ENCODE peak calls at places on chromosomes 11 and 22, in nine cellular contexts. One of them, this sample, is unnamed.

GRCh38 chr11:93845181-93846092 is 5.0 kb downstream of the VSTM5 start:
- DNase-seq in uterus: no peak
- DNase-seq in spleen: no peak
- DNase-seq in tibial nerve: no peak
- DNase-seq in prostate gland: no peak
- DNase-seq in right lobe of liver: no peak
- DNase-seq in ovary: no peak
- DNase-seq in stomach: no peak
- DNase-seq in adrenal gland: no peak
- DNase-seq in this sample: no peak

GRCh38 chr11:102933627-102934026 is 21.9 kb downstream of the MMP13 start:
- DNase-seq in uterus: no peak
- DNase-seq in spleen: no peak
- DNase-seq in tibial nerve: no peak
- DNase-seq in prostate gland: no peak
- DNase-seq in right lobe of liver: no peak
- DNase-seq in ovary: no peak
- DNase-seq in stomach: no peak
- DNase-seq in adrenal gland: no peak
- DNase-seq in this sample: no peak

GRCh38 chr11:60169264-60169915 is 13.5 kb downstream of the MS4A6A start:
- DNase-seq in uterus: no peak
- DNase-seq in spleen: no peak
- DNase-seq in tibial nerve: no peak
- DNase-seq in prostate gland: no peak
- DNase-seq in right lobe of liver: no peak
- DNase-seq in ovary: no peak
- DNase-seq in stomach: peak; percentile 54
- DNase-seq in adrenal gland: no peak
- DNase-seq in this sample: peak; percentile 31

GRCh38 chr22:49294656-49295464 is 532.8 kb downstream of the BRD1 start:
- DNase-seq in uterus: no peak
- DNase-seq in spleen: peak; percentile 48
- DNase-seq in tibial nerve: no peak
- DNase-seq in prostate gland: no peak
- DNase-seq in right lobe of liver: no peak
- DNase-seq in ovary: no peak
- DNase-seq in stomach: peak; percentile 16
- DNase-seq in adrenal gland: no peak
- DNase-seq in this sample: peak; percentile 4

GRCh38 chr11:88695701-88696414 is 358.3 kb upstream of the CTSC start:
- DNase-seq in uterus: no peak
- DNase-seq in spleen: no peak
- DNase-seq in tibial nerve: no peak
- DNase-seq in prostate gland: no peak
- DNase-seq in right lobe of liver: no peak
- DNase-seq in ovary: no peak
- DNase-seq in stomach: no peak
- DNase-seq in adrenal gland: no peak
- DNase-seq in this sample: no peak

GRCh38 chr22:48393041-48393370 is 1434.7 kb downstream of the BRD1 start:
- DNase-seq in uterus: no peak
- DNase-seq in spleen: no peak
- DNase-seq in tibial nerve: no peak
- DNase-seq in prostate gland: no peak
- DNase-seq in right lobe of liver: no peak
- DNase-seq in ovary: no peak
- DNase-seq in stomach: no peak
- DNase-seq in adrenal gland: no peak
- DNase-seq in this sample: peak; percentile 35

GRCh38 chr11:73995731-73996130 is 13.1 kb upstream of the UCP2 start:
- DNase-seq in uterus: no peak
- DNase-seq in spleen: no peak
- DNase-seq in tibial nerve: no peak
- DNase-seq in prostate gland: no peak
- DNase-seq in right lobe of liver: no peak
- DNase-seq in ovary: no peak
- DNase-seq in stomach: no peak
- DNase-seq in adrenal gland: no peak
- DNase-seq in this sample: no peak

GRCh38 chr22:39514373-39514973 is 5.9 kb upstream of the ATF4 start:
- DNase-seq in uterus: peak; percentile 49
- DNase-seq in spleen: no peak
- DNase-seq in tibial nerve: peak; percentile 72
- DNase-seq in prostate gland: no peak
- DNase-seq in right lobe of liver: peak; percentile 56
- DNase-seq in ovary: peak; percentile 73
- DNase-seq in stomach: peak; percentile 71
- DNase-seq in adrenal gland: peak; percentile 58
- DNase-seq in this sample: peak; percentile 80

GRCh38 chr11:66624450-66624849 is 8.0 kb downstream of the RBM14 start:
- DNase-seq in uterus: no peak
- DNase-seq in spleen: no peak
- DNase-seq in tibial nerve: no peak
- DNase-seq in prostate gland: no peak
- DNase-seq in right lobe of liver: no peak
- DNase-seq in ovary: no peak
- DNase-seq in stomach: no peak
- DNase-seq in adrenal gland: no peak
- DNase-seq in this sample: no peak

GRCh38 chr11:66625752-66626149 is 9.3 kb downstream of the RBM14 start:
- DNase-seq in uterus: no peak
- DNase-seq in spleen: no peak
- DNase-seq in tibial nerve: no peak
- DNase-seq in prostate gland: no peak
- DNase-seq in right lobe of liver: no peak
- DNase-seq in ovary: no peak
- DNase-seq in stomach: no peak
- DNase-seq in adrenal gland: no peak
- DNase-seq in this sample: no peak

GRCh38 chr11:66626382-66626781 is 10.0 kb downstream of the RBM14 start:
- DNase-seq in uterus: no peak
- DNase-seq in spleen: no peak
- DNase-seq in tibial nerve: no peak
- DNase-seq in prostate gland: no peak
- DNase-seq in right lobe of liver: no peak
- DNase-seq in ovary: no peak
- DNase-seq in stomach: no peak
- DNase-seq in adrenal gland: no peak
- DNase-seq in this sample: no peak

GRCh38 chr11:66626926-66627325 is 10.5 kb downstream of the RBM14 start:
- DNase-seq in uterus: no peak
- DNase-seq in spleen: no peak
- DNase-seq in tibial nerve: no peak
- DNase-seq in prostate gland: no peak
- DNase-seq in right lobe of liver: no peak
- DNase-seq in ovary: no peak
- DNase-seq in stomach: no peak
- DNase-seq in adrenal gland: peak; percentile 38
- DNase-seq in this sample: no peak

DNA sequence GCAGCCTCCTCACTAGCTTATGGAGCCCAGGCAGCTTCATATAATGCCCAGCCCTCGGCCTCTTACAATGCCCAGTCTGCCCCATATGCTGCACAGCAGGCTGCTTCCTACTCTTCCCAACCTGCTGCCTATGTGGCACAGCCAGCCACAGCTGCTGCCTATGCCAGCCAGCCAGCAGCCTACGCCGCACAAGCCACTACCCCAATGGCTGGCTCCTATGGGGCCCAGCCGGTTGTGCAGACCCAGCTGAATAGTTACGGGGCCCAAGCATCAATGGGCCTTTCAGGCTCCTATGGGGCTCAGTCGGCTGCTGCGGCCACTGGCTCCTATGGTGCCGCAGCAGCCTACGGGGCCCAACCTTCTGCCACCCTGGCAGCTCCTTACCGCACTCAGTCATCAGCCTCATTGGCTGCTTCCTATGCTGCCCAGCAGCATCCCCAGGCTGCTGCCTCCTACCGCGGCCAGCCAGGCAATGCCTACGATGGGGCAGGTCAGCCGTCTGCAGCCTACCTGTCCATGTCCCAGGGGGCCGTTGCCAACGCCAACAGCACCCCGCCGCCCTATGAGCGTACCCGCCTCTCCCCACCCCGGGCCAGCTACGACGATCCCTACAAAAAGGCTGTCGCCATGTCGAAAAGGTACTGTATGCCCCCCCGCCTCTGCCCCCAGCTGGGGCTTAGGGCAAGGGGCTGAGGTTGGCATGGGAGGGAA is 8.8 kb downstream of the RBM14 start:
- DNase-seq in uterus: no peak
- DNase-seq in spleen: no peak
- DNase-seq in tibial nerve: no peak
- DNase-seq in prostate gland: no peak
- DNase-seq in right lobe of liver: no peak
- DNase-seq in ovary: no peak
- DNase-seq in stomach: no peak
- DNase-seq in adrenal gland: no peak
- DNase-seq in this sample: no peak
- TF ChIP-seq POLR2A in uterus: no peak
- TF ChIP-seq POLR2A in spleen: no peak
- TF ChIP-seq POLR2A in tibial nerve: no peak
- TF ChIP-seq POLR2A in prostate gland: no peak
- TF ChIP-seq POLR2A in right lobe of liver: no peak
- TF ChIP-seq POLR2A in ovary: no peak
- TF ChIP-seq POLR2A in stomach: no peak
- TF ChIP-seq POLR2A in adrenal gland: no peak
- TF ChIP-seq POLR2A in this sample: no peak

GRCh38 chr22:30167734-30168133 is 78.8 kb downstream of the LIF start:
- DNase-seq in uterus: no peak
- DNase-seq in spleen: no peak
- DNase-seq in tibial nerve: no peak
- DNase-seq in prostate gland: no peak
- DNase-seq in right lobe of liver: no peak
- DNase-seq in ovary: no peak
- DNase-seq in stomach: no peak
- DNase-seq in adrenal gland: no peak
- DNase-seq in this sample: no peak

GRCh38 chr22:30170126-30170525 is 76.4 kb downstream of the LIF start:
- DNase-seq in uterus: no peak
- DNase-seq in spleen: no peak
- DNase-seq in tibial nerve: no peak
- DNase-seq in prostate gland: no peak
- DNase-seq in right lobe of liver: no peak
- DNase-seq in ovary: no peak
- DNase-seq in stomach: no peak
- DNase-seq in adrenal gland: no peak
- DNase-seq in this sample: no peak

GRCh38 chr22:30169002-30169401 is 77.6 kb downstream of the LIF start:
- DNase-seq in uterus: no peak
- DNase-seq in spleen: no peak
- DNase-seq in tibial nerve: no peak
- DNase-seq in prostate gland: no peak
- DNase-seq in right lobe of liver: no peak
- DNase-seq in ovary: no peak
- DNase-seq in stomach: no peak
- DNase-seq in adrenal gland: no peak
- DNase-seq in this sample: no peak

GRCh38 chr22:30167327-30167726 is 79.2 kb downstream of the LIF start:
- DNase-seq in uterus: no peak
- DNase-seq in spleen: no peak
- DNase-seq in tibial nerve: no peak
- DNase-seq in prostate gland: no peak
- DNase-seq in right lobe of liver: no peak
- DNase-seq in ovary: no peak
- DNase-seq in stomach: no peak
- DNase-seq in adrenal gland: no peak
- DNase-seq in this sample: no peak
- TF ChIP-seq CTCF in uterus: no peak
- TF ChIP-seq CTCF in spleen: no peak
- TF ChIP-seq CTCF in tibial nerve: no peak
- TF ChIP-seq CTCF in prostate gland: no peak
- TF ChIP-seq CTCF in right lobe of liver: no peak
- TF ChIP-seq CTCF in ovary: no peak
- TF ChIP-seq CTCF in stomach: no peak
- TF ChIP-seq CTCF in adrenal gland: no peak
- TF ChIP-seq CTCF in this sample: no peak

GRCh38 chr11:109421981-109422590 is at the start of gene C11orf87:
- DNase-seq in uterus: no peak
- DNase-seq in spleen: peak; percentile 68
- DNase-seq in tibial nerve: no peak
- DNase-seq in prostate gland: no peak
- DNase-seq in right lobe of liver: peak; percentile 46
- DNase-seq in ovary: no peak
- DNase-seq in stomach: no peak
- DNase-seq in adrenal gland: no peak
- DNase-seq in this sample: no peak

GRCh38 chr11:109423860-109424190 is 1.8 kb downstream of the C11orf87 start:
- DNase-seq in uterus: no peak
- DNase-seq in spleen: no peak
- DNase-seq in tibial nerve: no peak
- DNase-seq in prostate gland: no peak
- DNase-seq in right lobe of liver: no peak
- DNase-seq in ovary: no peak
- DNase-seq in stomach: no peak
- DNase-seq in adrenal gland: no peak
- DNase-seq in this sample: no peak

GRCh38 chr11:109423114-109423859 is 1.3 kb downstream of the C11orf87 start:
- DNase-seq in uterus: no peak
- DNase-seq in spleen: no peak
- DNase-seq in tibial nerve: no peak
- DNase-seq in prostate gland: no peak
- DNase-seq in right lobe of liver: no peak
- DNase-seq in ovary: no peak
- DNase-seq in stomach: no peak
- DNase-seq in adrenal gland: no peak
- DNase-seq in this sample: no peak

GRCh38 chr11:109424893-109425292 is 2.9 kb downstream of the C11orf87 start:
- DNase-seq in uterus: no peak
- DNase-seq in spleen: no peak
- DNase-seq in tibial nerve: no peak
- DNase-seq in prostate gland: no peak
- DNase-seq in right lobe of liver: no peak
- DNase-seq in ovary: no peak
- DNase-seq in stomach: peak; percentile 33
- DNase-seq in adrenal gland: no peak
- DNase-seq in this sample: peak; percentile 42

GRCh38 chr11:109422755-109423113 is 744 bp downstream of the C11orf87 start:
- DNase-seq in uterus: no peak
- DNase-seq in spleen: no peak
- DNase-seq in tibial nerve: no peak
- DNase-seq in prostate gland: no peak
- DNase-seq in right lobe of liver: no peak
- DNase-seq in ovary: no peak
- DNase-seq in stomach: no peak
- DNase-seq in adrenal gland: no peak
- DNase-seq in this sample: no peak
- H3K4me3 ChIP-seq in uterus: no peak overlapping the region
- H3K4me3 ChIP-seq in spleen: peak overlapping the region; percentile 29
- H3K4me3 ChIP-seq in tibial nerve: no peak overlapping the region
- H3K4me3 ChIP-seq in prostate gland: no peak overlapping the region
- H3K4me3 ChIP-seq in right lobe of liver: no peak overlapping the region
- H3K4me3 ChIP-seq in ovary: no peak overlapping the region
- H3K4me3 ChIP-seq in stomach: peak overlapping the region; percentile 24
- H3K4me3 ChIP-seq in adrenal gland: no peak overlapping the region
- H3K4me3 ChIP-seq in this sample: peak overlapping the region; percentile 24

GRCh38 chr11:69825037-69825834 is 6.0 kb upstream of the FGF3 start:
- DNase-seq in uterus: no peak
- DNase-seq in spleen: peak; percentile 66
- DNase-seq in tibial nerve: no peak
- DNase-seq in prostate gland: no peak
- DNase-seq in right lobe of liver: peak; percentile 32
- DNase-seq in ovary: no peak
- DNase-seq in stomach: peak; percentile 53
- DNase-seq in adrenal gland: peak; percentile 69
- DNase-seq in this sample: no peak

GRCh38 chr11:69822676-69823494 is 3.7 kb upstream of the FGF3 start:
- DNase-seq in uterus: no peak
- DNase-seq in spleen: no peak
- DNase-seq in tibial nerve: no peak
- DNase-seq in prostate gland: no peak
- DNase-seq in right lobe of liver: peak; percentile 29
- DNase-seq in ovary: no peak
- DNase-seq in stomach: no peak
- DNase-seq in adrenal gland: no peak
- DNase-seq in this sample: no peak

GRCh38 chr11:69821511-69822040 is 2.4 kb upstream of the FGF3 start:
- DNase-seq in uterus: no peak
- DNase-seq in spleen: no peak
- DNase-seq in tibial nerve: no peak
- DNase-seq in prostate gland: no peak
- DNase-seq in right lobe of liver: no peak
- DNase-seq in ovary: no peak
- DNase-seq in stomach: no peak
- DNase-seq in adrenal gland: no peak
- DNase-seq in this sample: no peak

GRCh38 chr11:69825941-69826340 is 6.7 kb upstream of the FGF3 start:
- DNase-seq in uterus: no peak
- DNase-seq in spleen: peak; percentile 30
- DNase-seq in tibial nerve: no peak
- DNase-seq in prostate gland: no peak
- DNase-seq in right lobe of liver: peak; percentile 26
- DNase-seq in ovary: no peak
- DNase-seq in stomach: no peak
- DNase-seq in adrenal gland: no peak
- DNase-seq in this sample: no peak

GRCh38 chr11:69823641-69824285 is 4.5 kb upstream of the FGF3 start:
- DNase-seq in uterus: no peak
- DNase-seq in spleen: no peak
- DNase-seq in tibial nerve: no peak
- DNase-seq in prostate gland: no peak
- DNase-seq in right lobe of liver: peak; percentile 29
- DNase-seq in ovary: no peak
- DNase-seq in stomach: no peak
- DNase-seq in adrenal gland: no peak
- DNase-seq in this sample: no peak
- TF ChIP-seq POLR2A in uterus: no peak
- TF ChIP-seq POLR2A in spleen: no peak
- TF ChIP-seq POLR2A in tibial nerve: no peak
- TF ChIP-seq POLR2A in prostate gland: no peak
- TF ChIP-seq POLR2A in right lobe of liver: no peak
- TF ChIP-seq POLR2A in ovary: no peak
- TF ChIP-seq POLR2A in stomach: no peak
- TF ChIP-seq POLR2A in adrenal gland: no peak
- TF ChIP-seq POLR2A in this sample: no peak

This sample was measured in testis.